ENCODE peak calls at places on chromosomes 5 and 9, in ten cellular contexts. W is activated effector memory CD4-positive, alpha-beta T cell treated with anti-CD3 and anti-CD28 coated beads, Interleukin-2, amount 50 U/mL, for 16 hours; X is GM10248; I is omental fat pad; M is cerebellar cortex; T is astrocyte; H is stimulated activated CD8-positive, alpha-beta memory T cell treated with anti-CD3 and anti-CD28 coated beads, Interleukin-15, amount 100 ng/mL, for 4 hours; E is naive thymus-derived CD8-positive, alpha-beta T cell; C is effector memory CD8-positive, alpha-beta T cell; Z is putamen. J is an unnamed sample.
A peak's percentile ranks its signal among the peaks of the same experiment; 100 is the strongest.

GRCh38 chr9:105114318-105114717 is 130.1 kb upstream of the SLC44A1 start:
- DNase-seq in W (no peak), X (no peak), I (no peak), M (no peak), T (no peak), H (no peak), E (no peak), C (no peak), Z (no peak), J (no peak)

GRCh38 chr5:82312373-82312856 is 34.3 kb upstream of the RPS23 start:
- DNase-seq in W (peak; percentile 69), X (peak; percentile 31), I (no peak), M (peak; percentile 60), T (peak; percentile 64), H (no peak), E (no peak), C (no peak), Z (peak; percentile 60), J (peak; percentile 87)

GRCh38 chr9:127583605-127584053 is 28.4 kb upstream of the STXBP1 start:
- DNase-seq in W (no peak), X (no peak), I (no peak), M (no peak), T (peak; percentile 89), H (no peak), E (no peak), C (no peak), Z (no peak), J (peak; percentile 69)

GRCh38 chr9:126514037-126514821 is 99.5 kb upstream of the LMX1B start:
- DNase-seq in W (peak; percentile 87), X (peak; percentile 71), I (no peak), M (peak; percentile 75), T (no peak), H (peak; percentile 23), E (peak; percentile 34), C (peak; percentile 70), Z (no peak), J (peak; percentile 46)

GRCh38 chr5:180109920-180110319 is 38.4 kb upstream of the RNF130 start:
- DNase-seq in W (no peak), X (no peak), I (no peak), M (no peak), T (no peak), H (no peak), E (no peak), C (no peak), Z (no peak), J (no peak)

GRCh38 chr9:34633851-34634550 is 3.6 kb downstream of the SIGMAR1 start:
- DNase-seq in W (peak; percentile 90), X (peak; percentile 73), I (no peak), M (peak; percentile 89), T (peak; percentile 16), H (peak; percentile 34), E (peak; percentile 61), C (peak; percentile 72), Z (peak; percentile 69), J (peak; percentile 73)

GRCh38 chr9:91422832-91423711 is 560 bp downstream of the NFIL3 start:
- DNase-seq in W (peak; percentile 84), X (peak; percentile 58), I (peak; percentile 45), M (peak; percentile 66), T (peak; percentile 79), H (no peak), E (peak; percentile 42), C (peak; percentile 52), Z (peak; percentile 71), J (peak; percentile 74)

GRCh38 chr9:131738838-131739191 is 1.1 kb downstream of the RAPGEF1 start:
- DNase-seq in W (no peak), X (no peak), I (no peak), M (no peak), T (no peak), H (no peak), E (no peak), C (no peak), Z (no peak), J (no peak)

GRCh38 chr5:57082441-57083067 is 91.3 kb upstream of the GPBP1 start:
- DNase-seq in W (no peak), X (no peak), I (no peak), M (no peak), T (no peak), H (no peak), E (no peak), C (no peak), Z (no peak), J (no peak)

GRCh38 chr9:122261469-122261881 is 3.2 kb downstream of the RBM18 start:
- DNase-seq in W (no peak), X (no peak), I (peak; percentile 36), M (no peak), T (peak; percentile 28), H (no peak), E (no peak), C (no peak), Z (no peak), J (peak; percentile 85)

GRCh38 chr5:9313751-9314150 is 232.1 kb downstream of the SEMA5A start:
- DNase-seq in W (no peak), X (no peak), I (no peak), M (no peak), T (no peak), H (no peak), E (no peak), C (no peak), Z (no peak), J (no peak)

GRCh38 chr9:121288874-121289553 is 21.1 kb downstream of the GSN start:
- DNase-seq in W (peak; percentile 17), X (no peak), I (peak; percentile 45), M (no peak), T (peak; percentile 88), H (no peak), E (no peak), C (no peak), Z (peak; percentile 90), J (peak; percentile 91)

GRCh38 chr9:106752581-106752980 is 110.4 kb upstream of the ZNF462 start:
- DNase-seq in W (no peak), X (no peak), I (no peak), M (no peak), T (no peak), H (no peak), E (no peak), C (no peak), Z (no peak), J (no peak)

GRCh38 chr9:96668868-96669534 is 13.9 kb upstream of the PRXL2C start:
- DNase-seq in W (no peak), X (no peak), I (no peak), M (no peak), T (no peak), H (no peak), E (no peak), C (no peak), Z (no peak), J (no peak)

GRCh38 chr9:129929467-129930125 is 94.3 kb downstream of the USP20 start:
- DNase-seq in W (no peak), X (no peak), I (no peak), M (peak; percentile 34), T (no peak), H (no peak), E (no peak), C (no peak), Z (no peak), J (no peak)

GRCh38 chr5:6356578-6357164 is 21.7 kb downstream of the MED10 start:
- DNase-seq in W (no peak), X (no peak), I (no peak), M (no peak), T (no peak), H (no peak), E (no peak), C (no peak), Z (no peak), J (no peak)

GRCh38 chr5:149724130-149724850 is 5.8 kb upstream of the PPARGC1B start:
- DNase-seq in W (no peak), X (peak; percentile 55), I (no peak), M (no peak), T (no peak), H (no peak), E (no peak), C (no peak), Z (no peak), J (no peak)

GRCh38 chr9:22813520-22813919 is 366.9 kb downstream of the DMRTA1 start:
- DNase-seq in W (no peak), X (peak; percentile 4), I (no peak), M (peak; percentile 39), T (peak; percentile 3), H (no peak), E (no peak), C (no peak), Z (no peak), J (no peak)

GRCh38 chr9:134029248-134030226 is 4.3 kb downstream of the BRD3OS start:
- DNase-seq in W (peak; percentile 54), X (no peak), I (no peak), M (no peak), T (no peak), H (no peak), E (no peak), C (no peak), Z (no peak), J (no peak)

GRCh38 chr9:19397845-19398244 is 11.0 kb upstream of the ACER2 start:
- DNase-seq in W (no peak), X (no peak), I (no peak), M (no peak), T (no peak), H (no peak), E (no peak), C (no peak), Z (no peak), J (no peak)

GRCh38 chr5:96661101-96661840 is 905 bp upstream of the CAST start:
- DNase-seq in W (peak; percentile 73), X (peak; percentile 45), I (no peak), M (peak; percentile 45), T (peak; percentile 49), H (peak; percentile 11), E (peak; percentile 18), C (peak; percentile 47), Z (peak; percentile 35), J (peak; percentile 59)

GRCh38 chr9:27408523-27408922 is 111.6 kb upstream of the EQTN start:
- DNase-seq in W (no peak), X (no peak), I (no peak), M (no peak), T (no peak), H (no peak), E (no peak), C (no peak), Z (no peak), J (no peak)

GRCh38 chr5:9850456-9850855 is 220.3 kb upstream of the TAS2R1 start:
- DNase-seq in W (no peak), X (no peak), I (no peak), M (peak; percentile 85), T (no peak), H (no peak), E (no peak), C (no peak), Z (no peak), J (no peak)

GRCh38 chr9:107739601-107740082 is 250.1 kb upstream of the KLF4 start:
- DNase-seq in W (no peak), X (no peak), I (no peak), M (peak; percentile 34), T (peak; percentile 58), H (no peak), E (no peak), C (no peak), Z (peak; percentile 25), J (no peak)

GRCh38 chr5:175576096-175576495 is 81.8 kb upstream of the HRH2 start:
- DNase-seq in W (peak; percentile 36), X (no peak), I (no peak), M (no peak), T (no peak), H (no peak), E (no peak), C (no peak), Z (no peak), J (no peak)

GRCh38 chr9:99573883-99574282 is 247.8 kb upstream of the NR4A3 start:
- DNase-seq in W (no peak), X (no peak), I (no peak), M (no peak), T (no peak), H (no peak), E (no peak), C (no peak), Z (no peak), J (no peak)

GRCh38 chr5:80736730-80737129 is 81.9 kb upstream of the DHFR start:
- DNase-seq in W (no peak), X (no peak), I (no peak), M (no peak), T (peak; percentile 27), H (no peak), E (no peak), C (no peak), Z (no peak), J (no peak)

GRCh38 chr9:86614871-86615849 is 260.9 kb upstream of the TUT7 start:
- DNase-seq in W (no peak), X (peak; percentile 17), I (no peak), M (no peak), T (peak; percentile 12), H (no peak), E (no peak), C (no peak), Z (no peak), J (peak; percentile 72)

J was measured in cardiac muscle cell.